ENCODE peak calls at places on chromosomes 3 and 15, in seven cellular contexts. B is HFFc6; V is left colon; L is T-helper 2 cell; A is Ammon's horn; H is caudate nucleus; U is stimulated activated CD4-positive, alpha-beta T cell treated with anti-CD3 and anti-CD28 coated beads, Interleukin-2, amount 100 ng/mL, for 48 hours. R is an unnamed sample.

GRCh38 chr3:150739200-150739863 is 23.6 kb downstream of the SIAH2 start:
- DNase-seq in B (no peak), V (no peak), L (no peak), A (no peak), H (no peak), U (no peak), R (no peak)

GRCh38 chr15:40094156-40094555 is 14.5 kb downstream of the BMF start:
- DNase-seq in B (no peak), V (no peak), L (no peak), A (no peak), H (no peak), U (no peak), R (no peak)

GRCh38 chr3:128317698-128318231 is 148.9 kb downstream of the DNAJB8 start:
- DNase-seq in B (no peak), V (no peak), L (no peak), A (no peak), H (no peak), U (no peak), R (no peak)

GRCh38 chr3:10972359-10972758 is 20.2 kb upstream of the SLC6A1 start:
- DNase-seq in B (no peak), V (no peak), L (no peak), A (no peak), H (no peak), U (no peak), R (no peak)

GRCh38 chr3:138768126-138768525 is 66.6 kb downstream of the PIK3CB start:
- DNase-seq in B (no peak), V (no peak), L (no peak), A (no peak), H (no peak), U (no peak), R (no peak)

GRCh38 chr3:111729087-111729846 is 129.8 kb upstream of the PHLDB2 start:
- DNase-seq in B (peak), V (peak), L (no peak), A (peak), H (no peak), U (no peak), R (no peak)

GRCh38 chr15:95733931-95734330 is 596.6 kb upstream of the NR2F2 start:
- DNase-seq in B (no peak), V (no peak), L (no peak), A (no peak), H (no peak), U (no peak), R (no peak)

GRCh38 chr3:102165367-102165766 is 269.4 kb upstream of the ZPLD1 start:
- DNase-seq in B (peak), V (no peak), L (no peak), A (no peak), H (no peak), U (no peak), R (no peak)

GRCh38 chr3:18236726-18237125 is 188.4 kb downstream of the SATB1 start:
- DNase-seq in B (no peak), V (no peak), L (no peak), A (no peak), H (no peak), U (no peak), R (no peak)

GRCh38 chr3:126553284-126553811 is 5.4 kb downstream of the C3orf22 start:
- DNase-seq in B (no peak), V (no peak), L (no peak), A (no peak), H (no peak), U (no peak), R (no peak)

GRCh38 chr15:47431501-47431900 is 285.8 kb upstream of the SEMA6D start:
- DNase-seq in B (peak), V (no peak), L (no peak), A (no peak), H (no peak), U (no peak), R (no peak)

GRCh38 chr15:94910166-94910565 is 678.8 kb downstream of the MCTP2 start:
- DNase-seq in B (no peak), V (no peak), L (no peak), A (peak), H (no peak), U (no peak), R (no peak)

GRCh38 chr3:56792201-56792600 is 9.5 kb downstream of the ARHGEF3 start:
- DNase-seq in B (no peak), V (no peak), L (no peak), A (no peak), H (no peak), U (no peak), R (no peak)

GRCh38 chr15:69793436-69793782 is 304.3 kb downstream of the TLE3 start:
- DNase-seq in B (no peak), V (no peak), L (no peak), A (no peak), H (no peak), U (no peak), R (no peak)

GRCh38 chr3:137259089-137259488 is 301.3 kb downstream of the IL20RB start:
- DNase-seq in B (no peak), V (no peak), L (no peak), A (no peak), H (no peak), U (no peak), R (no peak)

GRCh38 chr15:84570164-84570692 is 30.6 kb upstream of the ZSCAN2 start:
- DNase-seq in B (peak), V (peak), L (peak), A (peak), H (no peak), U (peak), R (no peak)

GRCh38 chr15:51380999-51381806 is 39.7 kb downstream of the GLDN start:
- DNase-seq in B (peak), V (peak), L (no peak), A (peak), H (peak), U (peak), R (peak)

GRCh38 chr3:183189641-183190040 is 27.1 kb upstream of the LAMP3 start:
- DNase-seq in B (no peak), V (no peak), L (no peak), A (no peak), H (no peak), U (no peak), R (no peak)

GRCh38 chr3:99862208-99862607 is 44.5 kb downstream of the CMSS1 start:
- DNase-seq in B (peak), V (no peak), L (no peak), A (no peak), H (no peak), U (no peak), R (no peak)

GRCh38 chr3:5063724-5064123 is 58.4 kb upstream of the ARL8B start:
- DNase-seq in B (no peak), V (no peak), L (no peak), A (no peak), H (no peak), U (no peak), R (no peak)

GRCh38 chr3:27533718-27534578 is 49.8 kb upstream of the SLC4A7 start:
- DNase-seq in B (peak), V (peak), L (peak), A (peak), H (no peak), U (peak), R (peak)

GRCh38 chr3:15722877-15723623 is 74.7 kb downstream of the ANKRD28 start:
- DNase-seq in B (no peak), V (no peak), L (no peak), A (no peak), H (no peak), U (no peak), R (no peak)

GRCh38 chr3:129461461-129462146 is 21.6 kb downstream of the IFT122 start:
- DNase-seq in B (peak), V (no peak), L (no peak), A (peak), H (no peak), U (no peak), R (no peak)

GRCh38 chr3:22951910-22952309 is 251.2 kb upstream of the UBE2E2 start:
- DNase-seq in B (no peak), V (no peak), L (no peak), A (peak), H (no peak), U (no peak), R (no peak)

GRCh38 chr15:77019476-77020331 is 24.8 kb downstream of the PSTPIP1 start:
- DNase-seq in B (no peak), V (no peak), L (no peak), A (no peak), H (no peak), U (no peak), R (no peak)

GRCh38 chr15:84833447-84833846 is 16.3 kb downstream of the ALPK3 start:
- DNase-seq in B (peak), V (no peak), L (no peak), A (no peak), H (no peak), U (no peak), R (no peak)

GRCh38 chr3:185658504-185658912 is 72.4 kb downstream of the SENP2 start:
- DNase-seq in B (peak), V (no peak), L (no peak), A (no peak), H (no peak), U (no peak), R (no peak)

GRCh38 chr3:148036331-148036881 is 627.2 kb downstream of the ZIC1 start:
- DNase-seq in B (no peak), V (no peak), L (no peak), A (no peak), H (no peak), U (no peak), R (no peak)

GRCh38 chr15:53445531-53445930 is 313.9 kb downstream of the WDR72 start:
- DNase-seq in B (no peak), V (no peak), L (no peak), A (no peak), H (no peak), U (no peak), R (no peak)

GRCh38 chr3:142976621-142977398 is 13.3 kb upstream of the PAQR9 start:
- DNase-seq in B (peak), V (peak), L (no peak), A (peak), H (peak), U (no peak), R (no peak)

GRCh38 chr3:171801738-171802600 is 8.3 kb downstream of the PLD1 start:
- DNase-seq in B (peak), V (no peak), L (no peak), A (peak), H (no peak), U (no peak), R (no peak)

GRCh38 chr3:128095222-128095703 is 28.3 kb downstream of the RUVBL1 start:
- DNase-seq in B (peak), V (peak), L (peak), A (peak), H (peak), U (peak), R (peak)

GRCh38 chr3:127096256-127097008 is 96.5 kb upstream of the PRR23E start:
- DNase-seq in B (no peak), V (no peak), L (no peak), A (no peak), H (no peak), U (no peak), R (no peak)

GRCh38 chr3:12024959-12025570 is 20.9 kb downstream of the SYN2 start:
- DNase-seq in B (no peak), V (no peak), L (no peak), A (no peak), H (no peak), U (no peak), R (no peak)

GRCh38 chr3:10196389-10197052 is 31.8 kb downstream of the IRAK2 start:
- DNase-seq in B (peak), V (no peak), L (no peak), A (no peak), H (no peak), U (no peak), R (no peak)

GRCh38 chr15:67707520-67708283 is 117.6 kb upstream of the SKOR1 start:
- DNase-seq in B (no peak), V (no peak), L (no peak), A (no peak), H (no peak), U (no peak), R (no peak)

GRCh38 chr3:190321789-190322603 is at the start of gene CLDN1:
- DNase-seq in B (peak), V (peak), L (peak), A (peak), H (peak), U (peak), R (peak)

R was measured in NCI-H774.